ENCODE peak calls at places on chromosomes 3 and 15, in five cellular contexts. B, F, A, Y and K are unnamed samples. For H3K36me3, the result is how much of the 10 kb centered on the place peaks cover.

GRCh38 chr15:92958105-92958504 is 58.0 kb downstream of the CHD2 start:
- DNase-seq in B (peak), F (no peak), A (no peak), Y (no peak), K (no peak)

GRCh38 chr3:43733459-43734384 is 43.0 kb downstream of the ABHD5 start:
- DNase-seq in B (peak), F (no peak), A (peak), Y (no peak), K (no peak)

GRCh38 chr3:66618066-66618465 is 117.2 kb upstream of the LRIG1 start:
- DNase-seq in B (no peak), F (no peak), A (no peak), Y (no peak), K (no peak)

GRCh38 chr3:2929574-2929973 is 180.6 kb downstream of the IL5RA start:
- DNase-seq in B (no peak), F (no peak), A (no peak), Y (no peak), K (no peak)

GRCh38 chr3:58066842-58067241 is 58.6 kb downstream of the FLNB start:
- DNase-seq in B (peak), F (no peak), A (no peak), Y (no peak), K (no peak)

GRCh38 chr3:61733866-61734265 is 172.5 kb downstream of the PTPRG start:
- DNase-seq in B (no peak), F (no peak), A (no peak), Y (no peak), K (no peak)

GRCh38 chr3:101235048-101235447 is 85.3 kb downstream of the IMPG2 start:
- DNase-seq in B (no peak), F (no peak), A (no peak), Y (no peak), K (no peak)

GRCh38 chr3:192916455-192917257 is 1.0 kb downstream of the MB21D2 start:
- DNase-seq in B (peak), F (peak), A (peak), Y (peak), K (no peak)

GRCh38 chr3:195697582-195698324 is 23.0 kb upstream of the MUC20 start:
- DNase-seq in B (peak), F (peak), A (peak), Y (no peak), K (peak)

GRCh38 chr3:101195951-101196713 is 124.2 kb downstream of the IMPG2 start:
- DNase-seq in B (peak), F (peak), A (peak), Y (peak), K (no peak)

DNA sequence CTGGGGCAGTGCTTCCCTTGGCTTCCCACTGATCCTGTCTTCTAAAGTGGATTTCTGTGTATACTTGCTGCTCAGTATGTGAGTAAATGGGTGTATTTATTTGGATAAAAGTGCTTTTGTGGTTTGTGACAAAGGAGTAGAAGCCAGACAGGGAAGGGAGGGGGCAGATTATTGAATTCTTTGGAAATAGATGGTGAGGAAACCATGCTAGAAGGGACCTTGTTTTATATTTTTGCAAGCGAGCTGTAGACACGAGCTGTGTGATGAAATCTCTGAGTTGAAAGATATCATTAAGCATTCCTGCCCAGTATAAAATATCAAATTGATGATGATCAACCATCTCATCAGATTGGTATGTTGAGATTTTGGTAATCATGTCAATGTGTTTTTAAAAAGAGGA is 68.9 kb downstream of the DUT start:
- DNase-seq in B (no peak), F (no peak), A (no peak), Y (no peak), K (no peak)
- H3K4me3 ChIP-seq in B (no peak), F (no peak), A (no peak), Y (no peak), K (no peak)

GRCh38 chr15:67833504-67834248 is 6.2 kb downstream of the RNU6-1 start:
- DNase-seq in B (peak), F (no peak), A (no peak), Y (no peak), K (no peak)
- TF ChIP-seq CTCF in B (peak), F (peak), A (peak), Y (peak), K (peak)

DNA sequence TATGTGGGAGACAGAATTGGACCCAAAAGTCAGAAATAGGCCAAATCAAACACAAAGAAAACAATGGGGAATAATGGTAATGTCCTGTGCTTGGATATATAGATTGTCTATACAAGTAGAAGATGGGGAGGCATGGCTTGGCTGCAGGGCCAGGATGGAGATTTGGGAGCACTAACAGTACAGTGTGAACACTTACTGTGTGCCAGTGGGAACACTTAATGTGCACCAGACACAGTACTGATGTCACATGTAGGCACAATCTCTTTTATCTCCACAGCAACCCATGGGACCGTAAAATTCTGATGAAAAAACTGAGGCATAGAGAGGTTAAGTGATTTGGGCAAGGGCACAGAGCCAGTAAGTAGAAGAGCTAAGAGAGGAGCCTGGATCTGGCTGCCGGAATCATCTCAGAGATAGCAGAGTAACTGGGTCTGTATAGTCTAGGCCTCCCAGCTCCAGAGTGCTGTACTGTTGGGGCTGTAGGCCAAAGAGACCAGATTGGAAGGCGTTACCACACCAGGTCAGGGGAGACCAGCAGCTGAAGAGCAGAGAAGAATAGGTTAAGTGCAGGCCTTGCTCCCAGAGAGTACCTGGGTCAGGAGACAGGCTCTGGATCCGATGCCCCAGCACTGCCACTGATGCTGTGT is 63.3 kb downstream of the RLBP1 start:
- DNase-seq in B (no peak), F (no peak), A (no peak), Y (no peak), K (no peak)
- H3K36me3 ChIP-seq in B (under half), F (under half), A (under half), Y (under half), K (under half)

GRCh38 chr3:111238896-111239295 is 167.3 kb downstream of the NECTIN3 start:
- DNase-seq in B (no peak), F (no peak), A (no peak), Y (no peak), K (no peak)
- H3K4me3 ChIP-seq in B (no peak), F (no peak), A (no peak), Y (no peak), K (no peak)

DNA sequence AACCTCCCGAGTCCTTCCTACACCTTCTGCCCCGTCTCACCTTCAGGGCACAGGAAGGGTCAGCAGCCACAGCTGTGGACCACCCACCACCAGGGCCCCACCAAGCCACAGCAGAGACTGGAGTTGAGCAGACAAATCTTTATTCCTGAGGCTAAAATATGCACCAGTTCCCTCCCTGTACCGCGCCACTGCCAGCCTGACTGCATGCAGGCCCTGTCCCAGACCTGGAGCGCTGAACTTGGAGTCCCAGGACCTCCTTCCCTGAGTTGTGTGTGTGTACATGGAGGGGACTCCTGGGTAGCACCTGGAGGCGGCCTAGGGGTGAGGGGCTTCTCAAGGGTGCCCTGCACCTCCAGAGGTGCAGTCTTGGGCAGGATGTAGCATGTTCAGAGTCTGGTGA is 4.0 kb upstream of the TMEM89 start:
- DNase-seq in B (no peak), F (no peak), A (no peak), Y (no peak), K (no peak)
- TF ChIP-seq CTCF in B (no peak), F (no peak), A (no peak), Y (no peak), K (no peak)

GRCh38 chr3:126469479-126469878 is 6.2 kb downstream of the ZXDC start:
- DNase-seq in B (no peak), F (no peak), A (no peak), Y (no peak), K (no peak)
- H3K36me3 ChIP-seq in B (under half), F (under half), A (half or more), Y (under half), K (under half)